ENCODE peak calls at places on chromosomes 12 and 14, in seven cellular contexts. A is PC-3, F is GM23248, U is HCT116, N is GM23338, H is MM.1S, C is hepatocyte. M is an unnamed sample.

GRCh38 chr12:11171145-11171952 is at the start of gene SMIM10L1:
- DNase-seq in A (peak; percentile 88), N (peak; percentile 98), F (peak; percentile 99), U (peak; percentile 87), C (peak; percentile 98), H (peak; percentile 91), M (peak; percentile 99)

GRCh38 chr12:25051583-25052190 is 102.8 kb upstream of the BCAT1 start:
- DNase-seq in F (no peak), N (no peak), U (no peak), A (no peak), H (peak; percentile 63), C (no peak), M (no peak)

GRCh38 chr14:102920998-102921304 is 1.5 kb upstream of the AMN start:
- DNase-seq in C (no peak), U (no peak), A (no peak), F (no peak), H (no peak), N (no peak), M (no peak)

GRCh38 chr12:70660620-70661219 is 23.5 kb upstream of the PTPRB start:
- DNase-seq in N (no peak), A (peak; percentile 82), F (peak; percentile 97), U (peak; percentile 18), H (peak; percentile 77), C (peak; percentile 9), M (no peak)

GRCh38 chr12:44703311-44703910 is 172.7 kb downstream of the NELL2 start:
- DNase-seq in C (no peak), F (no peak), U (no peak), H (no peak), A (no peak), N (no peak), M (no peak)

GRCh38 chr14:94011795-94012194 is 14.3 kb upstream of the OTUB2 start:
- DNase-seq in U (no peak), H (peak; percentile 72), A (no peak), N (no peak), C (no peak), F (peak; percentile 59), M (no peak)

GRCh38 chr12:92129609-92130008 is 16.0 kb downstream of the BTG1 start:
- DNase-seq in N (no peak), F (no peak), A (no peak), U (no peak), C (no peak), H (no peak), M (no peak)

GRCh38 chr14:68788275-68789001 is 4.4 kb downstream of the ZFP36L1 start:
- DNase-seq in F (peak; percentile 38), U (no peak), C (peak; percentile 3), N (no peak), A (no peak), H (no peak), M (no peak)

GRCh38 chr14:34501004-34501580 is 38.4 kb downstream of the EAPP start:
- DNase-seq in A (no peak), H (no peak), N (no peak), C (no peak), F (no peak), U (no peak), M (no peak)

GRCh38 chr14:38824691-38825090 is 278.3 kb downstream of the SEC23A start:
- DNase-seq in U (no peak), N (no peak), C (no peak), A (no peak), H (no peak), F (peak; percentile 30), M (no peak)

GRCh38 chr14:59890676-59891075 is 20.1 kb upstream of the RTN1 start:
- DNase-seq in C (no peak), U (no peak), H (no peak), F (no peak), A (no peak), N (no peak), M (no peak)

GRCh38 chr12:28158353-28158752 is 31.9 kb upstream of the CCDC91 start:
- DNase-seq in A (no peak), F (no peak), U (no peak), C (no peak), H (peak; percentile 72), N (no peak), M (no peak)

GRCh38 chr12:121379945-121380344 is 20.0 kb upstream of the RNF34 start:
- DNase-seq in A (no peak), N (no peak), U (no peak), F (no peak), H (no peak), C (no peak), M (no peak)

GRCh38 chr12:121373748-121374147 is 21.5 kb upstream of the ANAPC5 start:
- DNase-seq in H (no peak), U (no peak), F (no peak), N (no peak), C (no peak), A (no peak), M (no peak)

GRCh38 chr12:121378736-121379135 is 21.2 kb upstream of the RNF34 start:
- DNase-seq in N (no peak), A (no peak), C (no peak), U (no peak), H (no peak), F (no peak), M (no peak)

GRCh38 chr12:121371404-121371803 is 19.2 kb upstream of the ANAPC5 start:
- DNase-seq in U (no peak), F (no peak), C (no peak), N (no peak), H (no peak), A (no peak), M (no peak)

DNA sequence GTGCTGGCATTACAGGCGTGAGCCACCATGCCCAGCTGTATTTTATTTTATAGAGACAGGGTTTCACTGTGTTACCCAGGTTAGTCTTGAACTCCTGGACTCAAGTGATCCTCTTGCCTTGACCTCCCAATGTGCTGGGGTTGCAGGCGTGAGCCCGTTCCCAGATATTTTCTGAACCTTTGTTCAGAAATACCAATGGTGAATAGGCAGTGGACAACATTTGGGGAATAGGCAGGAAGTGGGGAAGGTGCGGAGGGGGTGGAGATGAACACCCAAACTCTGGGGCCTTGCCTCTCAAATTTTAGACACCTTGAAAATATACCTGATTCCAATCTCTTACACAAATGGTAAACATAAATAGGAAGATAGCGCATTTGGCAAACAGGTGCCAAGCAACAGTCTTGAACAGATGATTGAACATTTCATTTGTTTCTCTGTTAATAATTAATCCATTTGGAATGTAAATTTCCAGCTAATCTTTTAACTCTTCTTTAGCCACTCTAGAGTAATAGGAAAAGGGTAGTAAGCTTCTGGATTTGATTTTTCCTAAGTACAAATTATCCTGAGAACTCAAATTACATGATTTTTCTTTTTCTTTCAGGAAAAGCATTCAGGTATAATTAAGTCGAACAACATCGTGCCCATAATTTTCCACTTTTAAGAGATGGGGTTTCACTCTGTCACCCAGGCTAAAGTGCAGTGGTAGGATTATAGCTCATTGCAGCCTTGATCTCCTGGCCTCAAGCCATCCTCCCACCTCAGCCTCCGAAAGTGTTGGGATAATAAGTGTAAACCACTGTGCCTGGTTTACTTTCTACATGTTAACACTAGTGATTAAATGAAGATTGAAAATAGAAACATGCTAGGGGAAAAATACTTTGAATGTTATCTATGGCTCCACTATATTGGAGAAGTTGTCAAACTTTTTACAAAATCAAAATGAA is 22.9 kb upstream of the RNF34 start:
- DNase-seq in C (no peak), A (no peak), H (no peak), N (no peak), U (no peak), F (no peak), M (no peak)
- TF ChIP-seq EZH2phosphoT487 in C (no peak), A (no peak), H (no peak), N (no peak), U (no peak), F (no peak), M (no peak)

DNA sequence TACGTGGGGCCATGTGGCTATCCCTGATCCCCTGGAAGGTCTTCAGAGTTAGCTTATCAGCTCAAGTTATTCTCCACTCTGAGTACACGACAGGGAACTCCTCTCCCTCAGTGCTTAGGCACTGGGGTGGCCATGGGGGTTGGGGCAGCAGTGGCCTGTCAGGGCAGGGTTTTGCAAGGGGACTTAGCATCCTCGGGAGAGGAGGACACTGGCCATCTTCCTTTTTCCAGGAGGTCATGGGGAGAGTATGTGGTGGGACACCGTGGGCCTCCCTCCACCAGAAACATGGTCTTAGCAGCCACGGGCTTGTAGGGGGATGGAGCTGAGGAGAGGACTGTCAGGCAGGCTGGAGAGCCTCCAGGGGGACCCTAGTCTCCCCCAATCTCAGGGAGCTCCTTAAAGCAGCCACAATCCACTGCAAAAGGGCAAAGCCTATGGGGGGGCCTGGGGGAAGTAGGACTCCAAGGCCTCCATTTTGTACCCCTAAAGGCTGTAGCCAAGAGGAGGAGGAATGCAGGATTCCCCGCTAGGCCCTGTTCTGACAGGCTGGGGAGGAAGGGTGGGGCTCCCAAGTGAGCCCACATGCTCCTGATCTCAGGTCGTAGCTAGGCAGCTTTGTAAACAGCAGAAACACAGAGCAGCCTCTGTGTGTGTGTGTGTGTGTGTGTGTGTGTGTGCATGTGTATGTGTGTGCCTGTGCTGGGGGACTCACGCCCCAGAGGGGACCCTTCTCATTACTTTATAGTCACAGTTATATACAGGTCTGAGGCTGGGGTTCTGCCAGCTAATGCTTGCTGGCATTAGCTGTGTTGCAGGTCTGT is 36.6 kb downstream of the KRT80 start:
- DNase-seq in A (peak; percentile 52), F (peak; percentile 68), U (no peak), C (peak; percentile 82), N (no peak), H (no peak), M (no peak)
- H2AFZ ChIP-seq in A (no peak overlapping the region), F (no peak overlapping the region), U (no peak overlapping the region), C (no peak overlapping the region), N (no peak overlapping the region), H (no peak overlapping the region), M (no peak overlapping the region)

DNA sequence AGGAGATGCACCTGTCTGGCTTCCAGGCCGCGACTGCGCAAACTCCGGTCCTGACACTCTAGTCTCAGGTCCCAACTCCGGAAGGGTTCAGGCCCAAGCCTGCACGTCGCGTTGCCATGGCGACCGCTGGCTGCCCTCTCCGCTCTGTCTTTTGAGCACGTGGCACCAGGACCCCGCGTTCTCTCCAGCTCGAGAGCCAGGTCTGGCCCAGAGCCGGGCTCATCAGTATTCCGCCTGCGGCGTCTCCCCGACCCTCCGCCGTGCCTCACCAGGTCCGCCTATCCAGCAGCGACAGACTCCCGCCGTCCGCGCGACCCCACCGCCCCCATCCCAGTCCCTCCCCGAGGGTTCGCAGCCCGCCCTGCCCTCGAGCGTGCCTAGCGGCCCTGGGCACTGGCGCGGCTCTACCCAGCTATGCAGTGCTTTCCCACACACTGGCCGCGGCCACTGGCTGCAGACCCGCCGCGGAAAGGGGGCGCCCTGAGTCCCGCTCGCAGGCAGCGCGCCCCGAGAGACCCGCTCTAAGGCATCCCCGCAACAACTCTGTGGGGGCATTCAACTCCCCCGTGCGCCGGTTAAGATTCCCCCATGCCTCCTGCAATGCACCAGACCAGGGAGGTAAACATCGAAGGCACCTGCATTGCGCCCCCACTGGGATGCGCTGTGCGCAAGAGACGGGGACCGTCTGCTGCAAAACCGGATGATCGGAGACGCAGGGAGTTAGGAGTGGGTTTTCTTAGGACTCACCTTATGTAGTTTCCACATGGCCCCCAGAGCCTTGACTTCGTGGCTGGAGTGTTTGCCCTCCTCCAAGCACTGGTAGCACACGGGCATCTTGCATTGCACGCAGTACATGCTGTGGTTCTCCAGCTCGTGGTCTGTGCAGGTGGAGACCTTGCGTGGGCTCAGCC is 1.3 kb downstream of the TRIM9 start:
- DNase-seq in H (no peak), U (no peak), A (no peak), N (peak; percentile 78), C (peak; percentile 32), F (no peak), M (peak; percentile 75)
- TF ChIP-seq EZH2 in H (no peak), U (no peak), A (no peak), N (peak; percentile 46), C (peak; percentile 81), F (peak; percentile 29), M (no peak)

DNA sequence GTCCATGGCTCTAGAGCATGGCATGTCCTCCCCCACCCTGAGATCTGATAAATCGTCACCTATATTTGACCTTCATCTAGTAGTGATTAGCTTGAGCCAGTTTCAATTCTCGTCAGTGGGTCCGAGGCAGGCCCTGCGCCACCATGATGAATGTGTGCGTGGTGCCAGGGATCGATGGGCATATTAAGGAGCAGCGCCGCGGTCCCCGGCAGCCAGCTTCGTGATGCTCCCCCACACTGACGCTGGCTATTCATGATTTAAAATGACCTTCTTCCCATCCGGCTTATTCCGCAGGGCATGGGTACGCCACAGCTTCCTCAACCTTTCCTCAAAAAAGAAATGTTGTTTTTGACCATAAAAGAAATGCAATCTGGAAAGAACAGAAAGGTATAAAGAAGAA is 68.0 kb downstream of the SLC25A47 start:
- DNase-seq in C (no peak), F (no peak), H (no peak), A (no peak), U (no peak), N (no peak), M (no peak)
- TF ChIP-seq EZH2phosphoT487 in C (no peak), F (no peak), H (no peak), A (no peak), U (no peak), N (no peak), M (no peak)